ENCODE peak calls at places on chromosome 17, in six cellular contexts. One of them, this sample, is unnamed.

GRCh38 chr17:18181358-18181757 is 2.3 kb upstream of the ALKBH5 start:
- DNase-seq in RWPE1: no peak
- DNase-seq in thyroid gland: no peak
- DNase-seq in upper lobe of right lung: no peak
- DNase-seq in IMR-90: peak; percentile 29
- DNase-seq in kidney: no peak
- DNase-seq in this sample: no peak

GRCh38 chr17:77887464-77888241 is 70.8 kb upstream of the TNRC6C start:
- DNase-seq in RWPE1: peak; percentile 30
- DNase-seq in thyroid gland: peak; percentile 84
- DNase-seq in upper lobe of right lung: peak; percentile 91
- DNase-seq in IMR-90: peak; percentile 76
- DNase-seq in kidney: peak; percentile 96
- DNase-seq in this sample: peak; percentile 70

GRCh38 chr17:31857920-31858646 is 961 bp downstream of the COPRS start:
- DNase-seq in RWPE1: no peak
- DNase-seq in thyroid gland: no peak
- DNase-seq in upper lobe of right lung: no peak
- DNase-seq in IMR-90: no peak
- DNase-seq in kidney: no peak
- DNase-seq in this sample: no peak

GRCh38 chr17:71792966-71793365 is 327.9 kb upstream of the SOX9 start:
- DNase-seq in RWPE1: peak; percentile 78
- DNase-seq in thyroid gland: no peak
- DNase-seq in upper lobe of right lung: no peak
- DNase-seq in IMR-90: peak; percentile 81
- DNase-seq in kidney: no peak
- DNase-seq in this sample: no peak

GRCh38 chr17:13016881-13017622 is 775 bp downstream of the ELAC2 start:
- DNase-seq in RWPE1: peak; percentile 8
- DNase-seq in thyroid gland: no peak
- DNase-seq in upper lobe of right lung: no peak
- DNase-seq in IMR-90: peak; percentile 10
- DNase-seq in kidney: no peak
- DNase-seq in this sample: no peak

GRCh38 chr17:41521574-41522261 is 3.0 kb upstream of the KRT15 start:
- DNase-seq in RWPE1: peak; percentile 77
- DNase-seq in thyroid gland: peak; percentile 14
- DNase-seq in upper lobe of right lung: peak; percentile 90
- DNase-seq in IMR-90: peak; percentile 91
- DNase-seq in kidney: peak; percentile 86
- DNase-seq in this sample: peak; percentile 88

GRCh38 chr17:5194346-5194745 is 2.7 kb upstream of the ZNF594 start:
- DNase-seq in RWPE1: no peak
- DNase-seq in thyroid gland: no peak
- DNase-seq in upper lobe of right lung: no peak
- DNase-seq in IMR-90: no peak
- DNase-seq in kidney: no peak
- DNase-seq in this sample: no peak

GRCh38 chr17:29881256-29881655 is 48.8 kb downstream of the SSH2 start:
- DNase-seq in RWPE1: no peak
- DNase-seq in thyroid gland: no peak
- DNase-seq in upper lobe of right lung: no peak
- DNase-seq in IMR-90: no peak
- DNase-seq in kidney: no peak
- DNase-seq in this sample: no peak

GRCh38 chr17:28688481-28688880 is 23.2 kb downstream of the PROCA1 start:
- DNase-seq in RWPE1: no peak
- DNase-seq in thyroid gland: no peak
- DNase-seq in upper lobe of right lung: no peak
- DNase-seq in IMR-90: no peak
- DNase-seq in kidney: no peak
- DNase-seq in this sample: no peak

GRCh38 chr17:28686296-28686695 is 24.3 kb downstream of the SUPT6H start:
- DNase-seq in RWPE1: no peak
- DNase-seq in thyroid gland: no peak
- DNase-seq in upper lobe of right lung: no peak
- DNase-seq in IMR-90: no peak
- DNase-seq in kidney: peak; percentile 6
- DNase-seq in this sample: no peak

GRCh38 chr17:28685366-28685765 is 23.4 kb downstream of the SUPT6H start:
- DNase-seq in RWPE1: no peak
- DNase-seq in thyroid gland: no peak
- DNase-seq in upper lobe of right lung: no peak
- DNase-seq in IMR-90: no peak
- DNase-seq in kidney: peak; percentile 21
- DNase-seq in this sample: no peak

GRCh38 chr17:28682655-28683054 is 20.6 kb downstream of the SUPT6H start:
- DNase-seq in RWPE1: no peak
- DNase-seq in thyroid gland: no peak
- DNase-seq in upper lobe of right lung: no peak
- DNase-seq in IMR-90: no peak
- DNase-seq in kidney: peak; percentile 36
- DNase-seq in this sample: no peak

DNA sequence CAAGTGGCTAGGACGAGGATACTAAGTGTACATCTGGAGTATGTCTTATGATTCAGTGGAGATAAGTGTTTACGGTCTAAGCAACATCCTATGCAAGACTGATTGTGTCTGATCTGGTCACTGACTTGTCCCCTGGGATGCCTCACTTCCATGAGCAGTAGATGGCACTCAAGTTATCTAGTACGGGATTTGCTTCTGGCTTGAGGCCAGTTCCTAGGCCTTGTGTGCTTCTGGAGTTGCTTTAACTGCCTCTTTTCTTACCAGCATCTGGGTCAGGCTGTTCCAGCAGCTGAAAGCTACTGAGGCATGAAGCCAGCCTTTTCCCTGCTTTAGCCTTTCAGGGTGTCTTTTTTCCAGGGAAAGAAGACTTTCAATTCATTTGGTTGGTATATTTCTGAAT is 23.0 kb downstream of the SUPT6H start:
- DNase-seq in RWPE1: no peak
- DNase-seq in thyroid gland: peak; percentile 94
- DNase-seq in upper lobe of right lung: no peak
- DNase-seq in IMR-90: peak; percentile 16
- DNase-seq in kidney: peak; percentile 58
- DNase-seq in this sample: peak; percentile 35
- TF ChIP-seq CTCF in RWPE1: no peak
- TF ChIP-seq CTCF in thyroid gland: peak; percentile 53
- TF ChIP-seq CTCF in upper lobe of right lung: no peak
- TF ChIP-seq CTCF in IMR-90: no peak
- TF ChIP-seq CTCF in kidney: peak; percentile 32
- TF ChIP-seq CTCF in this sample: peak; percentile 27

GRCh38 chr17:40327244-40327666 is 18.3 kb downstream of the RARA start:
- DNase-seq in RWPE1: no peak
- DNase-seq in thyroid gland: no peak
- DNase-seq in upper lobe of right lung: no peak
- DNase-seq in IMR-90: no peak
- DNase-seq in kidney: no peak
- DNase-seq in this sample: no peak
- H3K27ac ChIP-seq in RWPE1: peak overlapping the region; percentile 99
- H3K27ac ChIP-seq in thyroid gland: no peak overlapping the region
- H3K27ac ChIP-seq in upper lobe of right lung: peak overlapping the region; percentile 71
- H3K27ac ChIP-seq in IMR-90: no peak overlapping the region
- H3K27ac ChIP-seq in kidney: peak overlapping the region; percentile 52
- H3K27ac ChIP-seq in this sample: peak overlapping the region; percentile 96

DNA sequence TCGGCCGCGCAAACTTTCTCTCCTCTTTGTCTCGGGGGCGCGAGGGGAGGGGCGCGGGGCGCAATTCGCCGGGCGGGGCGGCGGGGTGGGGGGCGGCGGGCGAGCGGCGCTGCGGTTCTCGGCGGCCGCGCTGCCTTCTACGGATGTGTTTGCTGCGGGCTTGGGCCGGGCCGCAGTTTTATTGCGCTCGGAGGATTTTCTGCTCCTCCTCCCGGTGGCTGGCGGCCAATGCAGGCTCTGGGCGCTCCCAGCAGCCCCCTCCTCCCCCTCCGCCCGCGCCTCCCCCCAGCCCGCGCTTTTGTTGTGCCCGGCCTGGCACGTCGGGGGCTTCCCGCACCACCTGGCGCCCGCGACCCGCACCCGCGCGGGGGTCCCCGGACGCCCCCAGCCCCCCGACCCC is at the start of gene TIMP2:
- DNase-seq in RWPE1: peak; percentile 73
- DNase-seq in thyroid gland: peak; percentile 81
- DNase-seq in upper lobe of right lung: peak; percentile 94
- DNase-seq in IMR-90: peak; percentile 83
- DNase-seq in kidney: peak; percentile 97
- DNase-seq in this sample: peak; percentile 90
- TF ChIP-seq CTCF in RWPE1: no peak
- TF ChIP-seq CTCF in thyroid gland: no peak
- TF ChIP-seq CTCF in upper lobe of right lung: peak; percentile 33
- TF ChIP-seq CTCF in IMR-90: peak; percentile 2
- TF ChIP-seq CTCF in kidney: peak; percentile 23
- TF ChIP-seq CTCF in this sample: peak; percentile 34

GRCh38 chr17:9072626-9073339 is 51.5 kb downstream of the NTN1 start:
- DNase-seq in RWPE1: no peak
- DNase-seq in thyroid gland: peak; percentile 17
- DNase-seq in upper lobe of right lung: no peak
- DNase-seq in IMR-90: no peak
- DNase-seq in kidney: peak; percentile 47
- DNase-seq in this sample: peak; percentile 35

GRCh38 chr17:9071016-9071415 is 49.7 kb downstream of the NTN1 start:
- DNase-seq in RWPE1: no peak
- DNase-seq in thyroid gland: no peak
- DNase-seq in upper lobe of right lung: no peak
- DNase-seq in IMR-90: no peak
- DNase-seq in kidney: no peak
- DNase-seq in this sample: no peak

GRCh38 chr17:9079461-9080103 is 58.3 kb downstream of the NTN1 start:
- DNase-seq in RWPE1: no peak
- DNase-seq in thyroid gland: no peak
- DNase-seq in upper lobe of right lung: no peak
- DNase-seq in IMR-90: no peak
- DNase-seq in kidney: peak; percentile 23
- DNase-seq in this sample: no peak

GRCh38 chr17:9071921-9072503 is 50.7 kb downstream of the NTN1 start:
- DNase-seq in RWPE1: no peak
- DNase-seq in thyroid gland: no peak
- DNase-seq in upper lobe of right lung: no peak
- DNase-seq in IMR-90: no peak
- DNase-seq in kidney: peak; percentile 31
- DNase-seq in this sample: no peak

GRCh38 chr17:9074106-9074505 is 52.8 kb downstream of the NTN1 start:
- DNase-seq in RWPE1: no peak
- DNase-seq in thyroid gland: no peak
- DNase-seq in upper lobe of right lung: no peak
- DNase-seq in IMR-90: no peak
- DNase-seq in kidney: peak; percentile 63
- DNase-seq in this sample: no peak
- H3K27ac ChIP-seq in RWPE1: no peak overlapping the region
- H3K27ac ChIP-seq in thyroid gland: no peak overlapping the region
- H3K27ac ChIP-seq in upper lobe of right lung: no peak overlapping the region
- H3K27ac ChIP-seq in IMR-90: no peak overlapping the region
- H3K27ac ChIP-seq in kidney: no peak overlapping the region
- H3K27ac ChIP-seq in this sample: no peak overlapping the region

DNA sequence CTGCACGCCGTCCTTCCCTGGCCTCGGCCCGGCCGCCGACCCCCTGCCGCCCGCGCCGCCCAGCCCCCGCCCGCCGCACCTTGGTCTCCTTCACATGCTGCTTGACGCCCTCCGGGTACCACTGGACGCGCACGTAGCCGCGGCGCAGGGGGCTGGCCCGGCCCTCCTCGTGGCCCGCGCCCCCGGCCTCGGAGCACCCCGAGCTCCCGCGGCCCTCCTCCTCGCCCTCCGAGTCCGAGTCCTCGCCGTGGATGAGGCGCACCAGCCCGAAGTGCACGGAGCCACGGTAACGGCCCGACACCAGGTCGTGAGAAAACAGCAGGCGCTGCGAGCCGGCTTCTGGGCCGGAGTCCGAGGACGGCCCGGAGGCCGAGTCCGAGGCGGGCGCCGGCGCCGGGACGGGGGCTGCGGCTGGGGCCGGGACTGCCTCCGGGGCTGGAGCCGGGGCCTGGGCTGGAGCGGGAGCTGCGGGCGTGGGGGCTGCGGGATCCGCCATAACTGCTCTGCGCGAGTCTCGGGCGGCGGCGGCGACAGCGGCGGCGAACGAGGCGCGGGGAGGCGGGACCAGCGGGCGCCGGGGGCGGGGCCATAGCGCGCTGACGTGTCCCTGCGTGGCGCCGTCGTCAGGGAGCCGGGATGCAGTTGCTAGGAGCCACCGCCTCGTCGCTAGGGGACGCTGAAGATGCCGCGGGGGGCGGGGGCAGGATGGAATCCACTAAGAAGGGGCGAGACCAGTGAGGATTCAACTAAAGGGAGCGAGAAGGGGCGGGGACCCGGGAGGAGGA is at the start of gene UBE2O:
- DNase-seq in RWPE1: peak; percentile 89
- DNase-seq in thyroid gland: peak; percentile 83
- DNase-seq in upper lobe of right lung: peak; percentile 95
- DNase-seq in IMR-90: peak; percentile 80
- DNase-seq in kidney: peak; percentile 95
- DNase-seq in this sample: peak; percentile 90
- TF ChIP-seq CTCF in RWPE1: no peak
- TF ChIP-seq CTCF in thyroid gland: peak; percentile 36
- TF ChIP-seq CTCF in upper lobe of right lung: peak; percentile 49
- TF ChIP-seq CTCF in IMR-90: peak; percentile 65
- TF ChIP-seq CTCF in kidney: peak; percentile 42
- TF ChIP-seq CTCF in this sample: peak; percentile 39

DNA sequence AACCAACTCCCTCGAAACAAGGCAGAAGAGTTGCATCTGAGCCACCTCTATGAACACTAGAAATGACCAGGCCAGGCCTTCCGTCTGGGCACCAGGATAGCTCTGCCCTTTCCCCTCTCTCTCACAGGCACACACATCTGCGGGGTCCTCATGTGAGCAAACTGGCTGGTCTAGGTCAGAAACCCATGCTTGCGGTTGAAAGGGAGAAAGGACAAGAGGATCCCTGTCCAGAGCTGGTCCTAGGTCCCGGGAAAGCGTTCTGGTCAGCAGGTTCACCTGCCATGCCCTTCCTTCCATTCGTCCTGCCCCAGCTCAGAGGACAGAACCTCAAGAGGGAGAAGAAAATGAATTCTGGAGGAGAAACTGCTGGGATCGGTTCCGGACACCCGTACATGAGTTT is 2.7 kb downstream of the MNT start:
- DNase-seq in RWPE1: no peak
- DNase-seq in thyroid gland: no peak
- DNase-seq in upper lobe of right lung: no peak
- DNase-seq in IMR-90: no peak
- DNase-seq in kidney: no peak
- DNase-seq in this sample: no peak
- H3K27ac ChIP-seq in RWPE1: peak overlapping the region; percentile 99
- H3K27ac ChIP-seq in thyroid gland: peak overlapping the region; percentile 98
- H3K27ac ChIP-seq in upper lobe of right lung: peak overlapping the region; percentile 95
- H3K27ac ChIP-seq in IMR-90: peak overlapping the region; percentile 84
- H3K27ac ChIP-seq in kidney: peak overlapping the region; percentile 100
- H3K27ac ChIP-seq in this sample: peak overlapping the region; percentile 100

DNA sequence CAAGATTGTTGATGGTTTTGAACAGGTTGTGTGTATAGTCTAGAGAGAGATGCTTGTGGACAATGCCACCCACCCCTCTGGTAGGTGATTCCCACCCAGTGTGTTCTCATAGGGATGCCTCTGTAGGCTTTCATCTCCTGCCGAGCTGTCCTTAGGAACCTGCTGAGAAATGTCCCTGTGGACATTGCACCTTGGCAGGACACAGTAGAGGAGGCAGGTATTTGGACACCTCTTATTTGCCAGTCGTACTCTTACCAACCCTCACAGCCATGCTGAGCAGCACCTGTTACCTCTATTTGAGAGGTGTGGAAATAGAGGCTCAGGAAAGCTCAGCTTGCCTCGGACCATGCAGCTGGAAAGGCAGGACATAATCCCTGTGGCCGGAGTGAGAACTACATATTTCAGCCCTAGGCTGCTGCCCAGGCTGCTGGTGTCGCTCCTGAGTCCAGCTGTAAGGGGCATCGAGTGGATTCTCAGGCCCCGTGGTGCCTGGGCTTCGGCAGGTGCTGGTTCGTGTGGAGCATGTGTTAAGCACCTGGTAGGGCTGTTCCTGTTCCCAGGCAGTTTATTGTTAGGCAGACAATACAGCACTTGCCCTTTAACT is 33.3 kb downstream of the EPN2 start:
- DNase-seq in RWPE1: no peak
- DNase-seq in thyroid gland: no peak
- DNase-seq in upper lobe of right lung: no peak
- DNase-seq in IMR-90: no peak
- DNase-seq in kidney: no peak
- DNase-seq in this sample: no peak
- TF ChIP-seq CTCF in RWPE1: no peak
- TF ChIP-seq CTCF in thyroid gland: peak; percentile 8
- TF ChIP-seq CTCF in upper lobe of right lung: peak; percentile 24
- TF ChIP-seq CTCF in IMR-90: no peak
- TF ChIP-seq CTCF in kidney: no peak
- TF ChIP-seq CTCF in this sample: no peak

This sample was measured in transverse colon.